ENCODE peak calls at places on chromosomes 1 and 21, in ten cellular contexts. H, V, O, G, L, I, K, S, T and A are unnamed samples. For H3K4me1 and H3K27me3, the result is how much of the 10 kb centered on the place peaks cover.

GRCh38 chr1:153032677-153033308 is 1.8 kb downstream of the SPRR1B start:
- DNase-seq in T (peak), I (no peak), O (no peak), L (no peak), K (no peak), G (peak), H (no peak), S (peak), V (no peak), A (no peak)

GRCh38 chr1:205348559-205349477 is 7.9 kb downstream of the KLHDC8A start:
- DNase-seq in K (no peak), V (no peak), H (no peak), O (no peak), I (no peak), S (no peak), T (no peak), G (no peak), L (no peak), A (no peak)

GRCh38 chr1:101144868-101145808 is 91.7 kb upstream of the S1PR1 start:
- DNase-seq in I (no peak), H (no peak), O (no peak), K (no peak), L (no peak), T (no peak), G (no peak), V (no peak), S (no peak), A (no peak)

GRCh38 chr1:204313675-204314074 is 46.1 kb downstream of the PLEKHA6 start:
- DNase-seq in O (no peak), S (no peak), H (no peak), G (no peak), I (no peak), L (no peak), K (no peak), V (no peak), T (no peak), A (no peak)

GRCh38 chr1:27689423-27690173 is 17.6 kb upstream of the IFI6 start:
- DNase-seq in V (no peak), I (no peak), O (no peak), L (no peak), S (no peak), T (no peak), K (no peak), H (no peak), G (no peak), A (no peak)

GRCh38 chr21:29082416-29082815 is 9.0 kb upstream of the CCT8 start:
- DNase-seq in T (no peak), K (no peak), S (no peak), L (no peak), I (no peak), H (no peak), O (no peak), V (no peak), G (no peak), A (no peak)

GRCh38 chr1:213905315-213905714 is 82.5 kb upstream of the PROX1 start:
- DNase-seq in S (no peak), V (peak), H (no peak), G (no peak), I (no peak), T (no peak), L (no peak), O (peak), K (no peak), A (no peak)

GRCh38 chr21:40732998-40733397 is 114.0 kb downstream of the DSCAM start:
- DNase-seq in H (no peak), I (no peak), T (no peak), K (no peak), V (no peak), G (no peak), L (no peak), O (no peak), S (no peak), A (no peak)

GRCh38 chr1:21264913-21265312 is 25.4 kb downstream of the ECE1 start:
- DNase-seq in T (no peak), K (no peak), O (no peak), H (no peak), V (no peak), S (peak), G (peak), I (no peak), L (no peak), A (no peak)

GRCh38 chr1:24502168-24503002 is at the start of gene RCAN3:
- DNase-seq in G (peak), V (peak), T (peak), S (peak), K (peak), O (peak), H (peak), L (peak), I (peak), A (peak)

GRCh38 chr1:181102841-181103240 is 14.3 kb downstream of the IER5 start:
- DNase-seq in I (no peak), T (no peak), S (no peak), O (no peak), L (no peak), G (no peak), K (no peak), V (no peak), H (no peak), A (no peak)
- H3K4me1 ChIP-seq in I (half or more), T (half or more), S (half or more), O (half or more), L (under half), G (half or more), K (under half), V (under half), H (under half), A (under half)

GRCh38 chr1:32926562-32926961 is 25.4 kb upstream of the TMEM54 start:
- DNase-seq in L (no peak), V (no peak), S (no peak), T (no peak), I (no peak), O (no peak), K (no peak), G (no peak), H (no peak), A (no peak)

GRCh38 chr1:32927441-32927840 is 26.3 kb upstream of the TMEM54 start:
- DNase-seq in V (no peak), K (no peak), G (no peak), H (no peak), I (no peak), L (no peak), S (no peak), O (no peak), T (no peak), A (no peak)

GRCh38 chr1:32928285-32928684 is 27.1 kb upstream of the TMEM54 start:
- DNase-seq in I (no peak), T (no peak), V (no peak), O (no peak), H (no peak), L (no peak), G (no peak), K (no peak), S (no peak), A (no peak)

GRCh38 chr1:32925360-32926142 is 24.4 kb upstream of the TMEM54 start:
- DNase-seq in G (no peak), S (peak), H (no peak), L (no peak), I (no peak), V (no peak), O (no peak), T (peak), K (no peak), A (no peak)

DNA sequence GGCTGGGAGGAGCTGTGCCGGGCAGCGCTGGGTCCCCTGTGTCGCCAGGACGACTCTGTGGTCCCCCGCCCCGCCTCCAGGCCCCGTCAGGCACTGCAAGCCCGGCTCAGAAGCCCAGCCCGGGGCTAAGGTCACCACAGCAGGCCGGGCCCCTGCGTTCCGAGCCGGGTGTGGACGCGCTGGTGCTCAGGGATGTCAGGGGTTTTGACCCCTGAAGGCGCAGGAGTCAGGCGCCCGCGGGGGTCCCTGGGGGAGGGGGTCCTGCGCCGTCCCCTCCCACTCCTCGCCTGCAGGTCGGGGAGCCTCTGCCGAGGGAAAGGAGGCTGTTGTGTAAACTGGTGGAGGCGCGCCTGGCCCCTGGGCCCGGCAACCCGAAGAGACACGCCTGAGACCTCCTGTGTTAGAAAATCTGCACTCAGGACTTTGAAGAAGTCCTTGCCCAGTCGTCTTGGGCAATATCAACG is 23.7 kb upstream of the TMEM54 start:
- DNase-seq in H (peak), T (no peak), K (no peak), I (no peak), G (no peak), V (peak), S (no peak), O (peak), L (no peak), A (no peak)
- H3K27me3 ChIP-seq in H (half or more), T (under half), K (under half), I (under half), G (under half), V (under half), S (under half), O (under half), L (under half), A (under half)

DNA sequence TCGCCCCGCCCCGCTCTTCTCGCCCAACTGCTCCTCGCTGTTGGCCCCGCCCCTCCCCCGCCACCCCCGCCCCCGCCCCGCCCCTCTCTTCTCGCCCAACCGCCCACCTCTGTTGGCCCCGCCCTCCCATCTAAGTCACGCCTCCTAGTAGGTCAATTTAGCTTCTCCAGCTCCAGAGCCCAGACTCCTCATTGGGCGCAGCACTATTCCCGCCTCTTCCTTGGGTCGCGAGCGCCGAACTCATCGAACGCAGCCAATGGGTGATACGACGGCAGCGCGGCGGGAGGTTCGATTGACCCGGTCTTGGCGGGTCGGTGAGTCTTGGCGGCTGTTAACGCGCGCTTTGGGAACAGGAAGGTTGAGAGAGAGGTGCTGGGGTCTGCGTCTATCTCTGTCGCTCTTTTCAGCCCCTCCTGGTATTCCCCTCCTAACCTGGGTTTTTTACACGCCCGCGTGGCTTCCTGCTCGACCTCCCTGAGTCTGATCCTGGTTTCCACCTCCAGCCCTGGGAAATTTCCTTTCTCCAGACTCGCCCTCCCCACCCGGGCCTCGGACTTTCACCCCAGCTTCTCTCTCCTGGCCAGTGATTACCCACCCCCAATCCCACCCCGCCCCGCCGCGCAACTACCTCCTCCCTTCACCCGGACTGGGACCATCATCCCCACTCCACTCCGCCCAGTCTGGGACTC is at the start of gene RAD54L:
- DNase-seq in K (peak), G (peak), O (peak), L (peak), S (peak), I (peak), V (peak), T (peak), H (peak), A (peak)
- H3K4me1 ChIP-seq in K (under half), G (under half), O (under half), L (under half), S (under half), I (under half), V (under half), T (under half), H (under half), A (under half)

GRCh38 chr1:177165069-177165439 is 542 bp upstream of the ASTN1 start:
- DNase-seq in G (no peak), K (no peak), S (no peak), O (no peak), L (no peak), T (no peak), H (no peak), V (no peak), I (no peak), A (no peak)
- H3K27me3 ChIP-seq in G (under half), K (under half), S (half or more), O (half or more), L (under half), T (under half), H (under half), V (under half), I (under half), A (under half)

DNA sequence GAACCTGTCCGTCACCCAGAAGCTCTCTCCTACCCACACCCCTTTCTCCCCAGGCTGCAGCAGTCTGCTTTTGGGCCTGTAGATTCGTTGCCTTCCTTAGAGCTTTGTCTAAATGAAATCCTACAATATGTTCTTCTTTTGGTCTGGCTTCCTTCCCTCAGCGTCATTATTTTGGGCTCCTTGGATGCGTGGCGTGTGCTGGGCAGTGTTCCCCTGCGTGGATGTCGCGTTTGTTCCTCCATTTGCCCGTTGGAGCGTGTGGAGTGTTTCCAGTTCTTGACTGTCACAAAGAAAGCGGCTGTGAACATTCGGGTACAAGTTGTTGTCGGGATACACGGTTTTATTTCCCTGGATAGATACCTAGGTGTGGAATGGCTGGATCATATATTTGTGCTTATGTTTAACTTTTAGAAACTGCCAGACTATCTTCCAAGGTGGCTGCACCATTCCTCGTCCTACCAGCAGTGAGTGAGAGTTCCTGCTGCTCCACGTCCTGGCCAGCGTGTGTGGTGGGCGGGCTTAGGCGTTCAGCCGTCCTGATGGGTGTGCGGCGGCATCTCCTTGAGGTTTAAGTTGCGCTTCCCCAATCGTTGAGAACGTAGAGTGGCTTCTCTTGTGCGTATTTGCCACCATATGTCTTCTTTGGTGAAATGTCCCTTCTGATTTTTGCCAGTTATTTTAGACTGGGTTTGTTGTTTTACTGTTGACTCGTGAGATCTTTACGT is 31.7 kb downstream of the SKI start:
- DNase-seq in H (no peak), G (no peak), L (no peak), V (peak), S (no peak), T (no peak), I (no peak), K (no peak), O (no peak), A (no peak)
- H3K4me1 ChIP-seq in H (under half), G (under half), L (half or more), V (under half), S (under half), T (under half), I (half or more), K (under half), O (half or more), A (under half)

GRCh38 chr1:46543761-46544560 is 7.5 kb downstream of the KNCN start:
- DNase-seq in I (no peak), V (peak), G (no peak), S (no peak), L (no peak), H (peak), O (no peak), K (no peak), T (no peak), A (no peak)
- H3K27me3 ChIP-seq in I (under half), V (under half), G (under half), S (half or more), L (half or more), H (under half), O (half or more), K (under half), T (under half), A (under half)

GRCh38 chr21:45457832-45458172 is 52.8 kb downstream of the COL18A1 start:
- DNase-seq in I (no peak), S (no peak), H (no peak), G (no peak), O (peak), K (no peak), V (peak), T (no peak), L (no peak), A (no peak)
- H3K4me1 ChIP-seq in I (under half), S (under half), H (half or more), G (under half), O (under half), K (under half), V (under half), T (under half), L (half or more), A (under half)

GRCh38 chr1:156420209-156421061 is 51.4 kb downstream of the RHBG start:
- DNase-seq in O (no peak), L (no peak), K (peak), T (no peak), H (peak), S (no peak), G (no peak), V (no peak), I (peak), A (peak)

GRCh38 chr1:156421939-156422601 is 53.1 kb downstream of the RHBG start:
- DNase-seq in O (no peak), K (no peak), G (no peak), S (no peak), T (no peak), V (no peak), L (no peak), I (no peak), H (no peak), A (no peak)

GRCh38 chr1:156421062-156421938 is 52.3 kb downstream of the RHBG start:
- DNase-seq in I (peak), G (peak), V (peak), H (peak), L (peak), T (peak), O (peak), K (peak), S (peak), A (peak)

GRCh38 chr1:156417700-156418015 is 48.6 kb downstream of the RHBG start:
- DNase-seq in S (no peak), T (no peak), H (no peak), I (no peak), V (no peak), G (no peak), O (no peak), K (no peak), L (no peak), A (no peak)

GRCh38 chr1:156419863-156420208 is 50.8 kb downstream of the RHBG start:
- DNase-seq in O (no peak), I (no peak), L (no peak), K (no peak), G (no peak), T (no peak), V (no peak), H (peak), S (no peak), A (peak)
- H3K27me3 ChIP-seq in O (half or more), I (under half), L (half or more), K (under half), G (under half), T (under half), V (under half), H (under half), S (half or more), A (under half)